ENCODE peak calls at places on chromosomes 11 and 22, in five cellular contexts. J is H7, L is fibroblast of lung, O is kidney, U is epithelial cell of esophagus. C is an unnamed sample.

GRCh38 chr11:96213500-96213899 is 129.5 kb downstream of the MAML2 start:
- DNase-seq in U (no peak), J (no peak), L (peak; percentile 59), O (no peak), C (no peak)

GRCh38 chr22:21074092-21074715 is 28.5 kb downstream of the LRRC74B start:
- DNase-seq in J (no peak), O (no peak), U (peak; percentile 90), L (peak; percentile 50), C (no peak)

GRCh38 chr22:24758164-24758799 is 16.2 kb downstream of the PIWIL3 start:
- DNase-seq in J (peak; percentile 61), O (no peak), U (peak; percentile 59), L (peak; percentile 71), C (peak; percentile 28)

GRCh38 chr22:44721206-44721605 is 19.2 kb downstream of the PRR5 start:
- DNase-seq in O (no peak), U (no peak), L (no peak), J (peak; percentile 82), C (no peak)

GRCh38 chr11:45322891-45323597 is 36.9 kb upstream of the SYT13 start:
- DNase-seq in U (no peak), L (no peak), J (no peak), O (no peak), C (no peak)

GRCh38 chr11:63705526-63705925 is 24.2 kb downstream of the RTN3 start:
- DNase-seq in O (no peak), J (no peak), L (no peak), U (no peak), C (no peak)

GRCh38 chr22:17130199-17130598 is 9.0 kb upstream of the TMEM121B start:
- DNase-seq in L (no peak), U (no peak), O (no peak), J (no peak), C (no peak)

GRCh38 chr22:20577549-20577975 is 70.2 kb downstream of the MED15 start:
- DNase-seq in O (no peak), L (no peak), J (no peak), U (no peak), C (no peak)

GRCh38 chr11:118199135-118199534 is 22.7 kb upstream of the SCN2B start:
- DNase-seq in J (no peak), U (no peak), L (no peak), O (no peak), C (no peak)

GRCh38 chr22:34096770-34097169 is 176.5 kb upstream of the LARGE1 start:
- DNase-seq in L (no peak), J (no peak), O (no peak), U (no peak), C (no peak)

GRCh38 chr11:58061813-58062212 is 31.1 kb downstream of the OR6Q1 start:
- DNase-seq in U (peak; percentile 97), L (peak; percentile 54), J (no peak), O (no peak), C (no peak)

GRCh38 chr22:38033522-38034277 is 23.5 kb upstream of the PICK1 start:
- DNase-seq in U (no peak), J (peak; percentile 64), O (peak; percentile 80), L (no peak), C (no peak)

GRCh38 chr11:6576471-6577373 is 26.7 kb downstream of the RRP8 start:
- DNase-seq in U (no peak), O (no peak), J (peak; percentile 26), L (peak; percentile 86), C (no peak)

GRCh38 chr11:59418151-59418550 is 8.1 kb downstream of the OR5A2 start:
- DNase-seq in U (no peak), J (no peak), O (no peak), L (no peak), C (no peak)

GRCh38 chr11:8826901-8827560 is 84.0 kb upstream of the AKIP1 start:
- DNase-seq in O (no peak), U (peak; percentile 33), L (no peak), J (no peak), C (no peak)